ENCODE peak calls at places on chromosomes 12 and 14, in eight cellular contexts. One of them, this sample, is unnamed.

GRCh38 chr12:87848248-87848868 is 180.8 kb downstream of the C12orf50 start:
- DNase-seq in upper lobe of right lung: no peak
- DNase-seq in WERI-Rb-1: peak; percentile 11
- DNase-seq in tibial artery: no peak
- DNase-seq in CD4-positive, CD25-positive, alpha-beta regulatory T cell: no peak
- DNase-seq in uterus: no peak
- DNase-seq in esophagus squamous epithelium: no peak
- DNase-seq in GM06990: no peak
- DNase-seq in this sample: peak; percentile 6

GRCh38 chr14:78088941-78089340 is 81.2 kb upstream of the NRXN3 start:
- DNase-seq in upper lobe of right lung: no peak
- DNase-seq in WERI-Rb-1: peak; percentile 30
- DNase-seq in tibial artery: no peak
- DNase-seq in CD4-positive, CD25-positive, alpha-beta regulatory T cell: no peak
- DNase-seq in uterus: no peak
- DNase-seq in esophagus squamous epithelium: no peak
- DNase-seq in GM06990: no peak
- DNase-seq in this sample: no peak

GRCh38 chr14:37197421-37198272 is at the start of gene MIPOL1:
- DNase-seq in upper lobe of right lung: peak; percentile 93
- DNase-seq in WERI-Rb-1: peak; percentile 66
- DNase-seq in tibial artery: peak; percentile 92
- DNase-seq in CD4-positive, CD25-positive, alpha-beta regulatory T cell: no peak
- DNase-seq in uterus: peak; percentile 83
- DNase-seq in esophagus squamous epithelium: no peak
- DNase-seq in GM06990: no peak
- DNase-seq in this sample: peak; percentile 89

GRCh38 chr12:100567945-100568344 is 5.5 kb upstream of the GAS2L3 start:
- DNase-seq in upper lobe of right lung: no peak
- DNase-seq in WERI-Rb-1: no peak
- DNase-seq in tibial artery: no peak
- DNase-seq in CD4-positive, CD25-positive, alpha-beta regulatory T cell: no peak
- DNase-seq in uterus: no peak
- DNase-seq in esophagus squamous epithelium: no peak
- DNase-seq in GM06990: no peak
- DNase-seq in this sample: no peak

GRCh38 chr12:67981236-67982164 is 7.7 kb upstream of the IFNG-AS1 start:
- DNase-seq in upper lobe of right lung: no peak
- DNase-seq in WERI-Rb-1: no peak
- DNase-seq in tibial artery: no peak
- DNase-seq in CD4-positive, CD25-positive, alpha-beta regulatory T cell: no peak
- DNase-seq in uterus: no peak
- DNase-seq in esophagus squamous epithelium: no peak
- DNase-seq in GM06990: no peak
- DNase-seq in this sample: no peak

GRCh38 chr12:49883065-49883464 is 20.6 kb downstream of the FAIM2 start:
- DNase-seq in upper lobe of right lung: no peak
- DNase-seq in WERI-Rb-1: peak; percentile 27
- DNase-seq in tibial artery: no peak
- DNase-seq in CD4-positive, CD25-positive, alpha-beta regulatory T cell: no peak
- DNase-seq in uterus: no peak
- DNase-seq in esophagus squamous epithelium: no peak
- DNase-seq in GM06990: no peak
- DNase-seq in this sample: peak; percentile 75

GRCh38 chr14:104063998-104064397 is 21.5 kb upstream of the ASPG start:
- DNase-seq in upper lobe of right lung: no peak
- DNase-seq in WERI-Rb-1: no peak
- DNase-seq in tibial artery: no peak
- DNase-seq in CD4-positive, CD25-positive, alpha-beta regulatory T cell: no peak
- DNase-seq in uterus: no peak
- DNase-seq in esophagus squamous epithelium: no peak
- DNase-seq in GM06990: no peak
- DNase-seq in this sample: no peak

GRCh38 chr12:122870867-122871664 is 24.9 kb downstream of the VPS37B start:
- DNase-seq in upper lobe of right lung: peak; percentile 65
- DNase-seq in WERI-Rb-1: no peak
- DNase-seq in tibial artery: peak; percentile 69
- DNase-seq in CD4-positive, CD25-positive, alpha-beta regulatory T cell: no peak
- DNase-seq in uterus: no peak
- DNase-seq in esophagus squamous epithelium: no peak
- DNase-seq in GM06990: no peak
- DNase-seq in this sample: no peak

GRCh38 chr14:101500681-101501080 is 60.6 kb upstream of the DIO3 start:
- DNase-seq in upper lobe of right lung: peak; percentile 30
- DNase-seq in WERI-Rb-1: no peak
- DNase-seq in tibial artery: peak; percentile 16
- DNase-seq in CD4-positive, CD25-positive, alpha-beta regulatory T cell: no peak
- DNase-seq in uterus: no peak
- DNase-seq in esophagus squamous epithelium: no peak
- DNase-seq in GM06990: no peak
- DNase-seq in this sample: peak; percentile 27

GRCh38 chr14:64758711-64759554 is 54.7 kb downstream of the PLEKHG3 start:
- DNase-seq in upper lobe of right lung: no peak
- DNase-seq in WERI-Rb-1: no peak
- DNase-seq in tibial artery: peak; percentile 72
- DNase-seq in CD4-positive, CD25-positive, alpha-beta regulatory T cell: no peak
- DNase-seq in uterus: peak; percentile 83
- DNase-seq in esophagus squamous epithelium: no peak
- DNase-seq in GM06990: no peak
- DNase-seq in this sample: no peak

GRCh38 chr14:32397871-32398640 is 69.0 kb downstream of the AKAP6 start:
- DNase-seq in upper lobe of right lung: no peak
- DNase-seq in WERI-Rb-1: no peak
- DNase-seq in tibial artery: no peak
- DNase-seq in CD4-positive, CD25-positive, alpha-beta regulatory T cell: no peak
- DNase-seq in uterus: peak; percentile 17
- DNase-seq in esophagus squamous epithelium: no peak
- DNase-seq in GM06990: no peak
- DNase-seq in this sample: no peak

GRCh38 chr14:96287856-96288255 is 31.8 kb downstream of the BDKRB1 start:
- DNase-seq in upper lobe of right lung: no peak
- DNase-seq in WERI-Rb-1: no peak
- DNase-seq in tibial artery: no peak
- DNase-seq in CD4-positive, CD25-positive, alpha-beta regulatory T cell: no peak
- DNase-seq in uterus: no peak
- DNase-seq in esophagus squamous epithelium: no peak
- DNase-seq in GM06990: no peak
- DNase-seq in this sample: no peak

GRCh38 chr14:59215353-59215752 is 26.9 kb downstream of the DAAM1 start:
- DNase-seq in upper lobe of right lung: peak; percentile 88
- DNase-seq in WERI-Rb-1: no peak
- DNase-seq in tibial artery: peak; percentile 92
- DNase-seq in CD4-positive, CD25-positive, alpha-beta regulatory T cell: no peak
- DNase-seq in uterus: peak; percentile 60
- DNase-seq in esophagus squamous epithelium: no peak
- DNase-seq in GM06990: no peak
- DNase-seq in this sample: no peak

GRCh38 chr14:69464829-69465228 is 19.7 kb upstream of the PLEKHD1 start:
- DNase-seq in upper lobe of right lung: no peak
- DNase-seq in WERI-Rb-1: no peak
- DNase-seq in tibial artery: no peak
- DNase-seq in CD4-positive, CD25-positive, alpha-beta regulatory T cell: no peak
- DNase-seq in uterus: no peak
- DNase-seq in esophagus squamous epithelium: no peak
- DNase-seq in GM06990: no peak
- DNase-seq in this sample: no peak

GRCh38 chr12:25960176-25960575 is 1.7 kb downstream of the RASSF8 start:
- DNase-seq in upper lobe of right lung: no peak
- DNase-seq in WERI-Rb-1: peak; percentile 20
- DNase-seq in tibial artery: no peak
- DNase-seq in CD4-positive, CD25-positive, alpha-beta regulatory T cell: no peak
- DNase-seq in uterus: no peak
- DNase-seq in esophagus squamous epithelium: no peak
- DNase-seq in GM06990: no peak
- DNase-seq in this sample: peak; percentile 43

GRCh38 chr12:106145539-106146447 is 7.0 kb upstream of the NUAK1 start:
- DNase-seq in upper lobe of right lung: no peak
- DNase-seq in WERI-Rb-1: no peak
- DNase-seq in tibial artery: no peak
- DNase-seq in CD4-positive, CD25-positive, alpha-beta regulatory T cell: no peak
- DNase-seq in uterus: no peak
- DNase-seq in esophagus squamous epithelium: no peak
- DNase-seq in GM06990: no peak
- DNase-seq in this sample: no peak

GRCh38 chr14:41817626-41818025 is 210.9 kb downstream of the LRFN5 start:
- DNase-seq in upper lobe of right lung: no peak
- DNase-seq in WERI-Rb-1: no peak
- DNase-seq in tibial artery: no peak
- DNase-seq in CD4-positive, CD25-positive, alpha-beta regulatory T cell: no peak
- DNase-seq in uterus: no peak
- DNase-seq in esophagus squamous epithelium: no peak
- DNase-seq in GM06990: no peak
- DNase-seq in this sample: no peak

GRCh38 chr14:65069874-65070709 is 32.2 kb downstream of the MAX start:
- DNase-seq in upper lobe of right lung: peak; percentile 71
- DNase-seq in WERI-Rb-1: no peak
- DNase-seq in tibial artery: no peak
- DNase-seq in CD4-positive, CD25-positive, alpha-beta regulatory T cell: no peak
- DNase-seq in uterus: no peak
- DNase-seq in esophagus squamous epithelium: no peak
- DNase-seq in GM06990: no peak
- DNase-seq in this sample: no peak

GRCh38 chr12:59973515-59973914 is 377.7 kb downstream of the SLC16A7 start:
- DNase-seq in upper lobe of right lung: no peak
- DNase-seq in WERI-Rb-1: no peak
- DNase-seq in tibial artery: no peak
- DNase-seq in CD4-positive, CD25-positive, alpha-beta regulatory T cell: no peak
- DNase-seq in uterus: no peak
- DNase-seq in esophagus squamous epithelium: no peak
- DNase-seq in GM06990: no peak
- DNase-seq in this sample: no peak

GRCh38 chr14:105094193-105094907 is 29.1 kb upstream of the GPR132 start:
- DNase-seq in upper lobe of right lung: peak; percentile 67
- DNase-seq in WERI-Rb-1: no peak
- DNase-seq in tibial artery: peak; percentile 70
- DNase-seq in CD4-positive, CD25-positive, alpha-beta regulatory T cell: no peak
- DNase-seq in uterus: peak; percentile 33
- DNase-seq in esophagus squamous epithelium: no peak
- DNase-seq in GM06990: no peak
- DNase-seq in this sample: no peak
- H3K4me3 ChIP-seq in upper lobe of right lung: peak overlapping the region; percentile 72
- H3K4me3 ChIP-seq in WERI-Rb-1: peak overlapping the region; percentile 80
- H3K4me3 ChIP-seq in tibial artery: peak overlapping the region; percentile 77
- H3K4me3 ChIP-seq in CD4-positive, CD25-positive, alpha-beta regulatory T cell: no peak overlapping the region
- H3K4me3 ChIP-seq in uterus: peak overlapping the region; percentile 65
- H3K4me3 ChIP-seq in esophagus squamous epithelium: peak overlapping the region; percentile 82
- H3K4me3 ChIP-seq in GM06990: peak overlapping the region; percentile 72
- H3K4me3 ChIP-seq in this sample: peak overlapping the region; percentile 68

GRCh38 chr14:57865450-57866198 is at the start of gene SLC35F4:
- DNase-seq in upper lobe of right lung: peak; percentile 64
- DNase-seq in WERI-Rb-1: peak; percentile 34
- DNase-seq in tibial artery: peak; percentile 64
- DNase-seq in CD4-positive, CD25-positive, alpha-beta regulatory T cell: no peak
- DNase-seq in uterus: no peak
- DNase-seq in esophagus squamous epithelium: no peak
- DNase-seq in GM06990: peak; percentile 3
- DNase-seq in this sample: peak; percentile 90
- H3K27me3 ChIP-seq in upper lobe of right lung: peaks cover 47% of the 10 kb centered on the region
- H3K27me3 ChIP-seq in WERI-Rb-1: peaks cover 21% of the 10 kb centered on the region
- H3K27me3 ChIP-seq in tibial artery: peaks cover 6% of the 10 kb centered on the region
- H3K27me3 ChIP-seq in CD4-positive, CD25-positive, alpha-beta regulatory T cell: peaks cover 4% of the 10 kb centered on the region
- H3K27me3 ChIP-seq in uterus: no peaks in the 10 kb centered on the region
- H3K27me3 ChIP-seq in esophagus squamous epithelium: peaks cover 10% of the 10 kb centered on the region
- H3K27me3 ChIP-seq in GM06990: no peaks in the 10 kb centered on the region
- H3K27me3 ChIP-seq in this sample: peaks cover 35% of the 10 kb centered on the region

GRCh38 chr12:110669193-110669502 is 19.8 kb downstream of the HVCN1 start:
- DNase-seq in upper lobe of right lung: no peak
- DNase-seq in WERI-Rb-1: no peak
- DNase-seq in tibial artery: no peak
- DNase-seq in CD4-positive, CD25-positive, alpha-beta regulatory T cell: no peak
- DNase-seq in uterus: no peak
- DNase-seq in esophagus squamous epithelium: no peak
- DNase-seq in GM06990: peak; percentile 74
- DNase-seq in this sample: no peak

GRCh38 chr12:110666892-110667291 is 22.0 kb downstream of the HVCN1 start:
- DNase-seq in upper lobe of right lung: no peak
- DNase-seq in WERI-Rb-1: no peak
- DNase-seq in tibial artery: no peak
- DNase-seq in CD4-positive, CD25-positive, alpha-beta regulatory T cell: no peak
- DNase-seq in uterus: no peak
- DNase-seq in esophagus squamous epithelium: no peak
- DNase-seq in GM06990: no peak
- DNase-seq in this sample: no peak

GRCh38 chr12:110667671-110668070 is 21.2 kb downstream of the HVCN1 start:
- DNase-seq in upper lobe of right lung: no peak
- DNase-seq in WERI-Rb-1: no peak
- DNase-seq in tibial artery: no peak
- DNase-seq in CD4-positive, CD25-positive, alpha-beta regulatory T cell: no peak
- DNase-seq in uterus: no peak
- DNase-seq in esophagus squamous epithelium: no peak
- DNase-seq in GM06990: no peak
- DNase-seq in this sample: no peak

GRCh38 chr12:110670161-110670701 is 18.7 kb downstream of the HVCN1 start:
- DNase-seq in upper lobe of right lung: no peak
- DNase-seq in WERI-Rb-1: no peak
- DNase-seq in tibial artery: no peak
- DNase-seq in CD4-positive, CD25-positive, alpha-beta regulatory T cell: no peak
- DNase-seq in uterus: no peak
- DNase-seq in esophagus squamous epithelium: no peak
- DNase-seq in GM06990: peak; percentile 84
- DNase-seq in this sample: no peak

GRCh38 chr12:110668480-110669192 is 20.3 kb downstream of the HVCN1 start:
- DNase-seq in upper lobe of right lung: no peak
- DNase-seq in WERI-Rb-1: no peak
- DNase-seq in tibial artery: no peak
- DNase-seq in CD4-positive, CD25-positive, alpha-beta regulatory T cell: no peak
- DNase-seq in uterus: no peak
- DNase-seq in esophagus squamous epithelium: no peak
- DNase-seq in GM06990: peak; percentile 46
- DNase-seq in this sample: no peak
- H3K4me3 ChIP-seq in upper lobe of right lung: no peak overlapping the region
- H3K4me3 ChIP-seq in WERI-Rb-1: no peak overlapping the region
- H3K4me3 ChIP-seq in tibial artery: no peak overlapping the region
- H3K4me3 ChIP-seq in CD4-positive, CD25-positive, alpha-beta regulatory T cell: no peak overlapping the region
- H3K4me3 ChIP-seq in uterus: no peak overlapping the region
- H3K4me3 ChIP-seq in esophagus squamous epithelium: no peak overlapping the region
- H3K4me3 ChIP-seq in GM06990: peak overlapping the region; percentile 70
- H3K4me3 ChIP-seq in this sample: no peak overlapping the region

GRCh38 chr14:76922599-76922998 is 96.4 kb downstream of the LRRC74A start:
- DNase-seq in upper lobe of right lung: no peak
- DNase-seq in WERI-Rb-1: no peak
- DNase-seq in tibial artery: no peak
- DNase-seq in CD4-positive, CD25-positive, alpha-beta regulatory T cell: no peak
- DNase-seq in uterus: no peak
- DNase-seq in esophagus squamous epithelium: no peak
- DNase-seq in GM06990: no peak
- DNase-seq in this sample: no peak

GRCh38 chr14:76926521-76927251 is 100.5 kb downstream of the LRRC74A start:
- DNase-seq in upper lobe of right lung: no peak
- DNase-seq in WERI-Rb-1: no peak
- DNase-seq in tibial artery: peak; percentile 77
- DNase-seq in CD4-positive, CD25-positive, alpha-beta regulatory T cell: peak; percentile 67
- DNase-seq in uterus: peak; percentile 76
- DNase-seq in esophagus squamous epithelium: no peak
- DNase-seq in GM06990: no peak
- DNase-seq in this sample: peak; percentile 85

GRCh38 chr14:76924363-76925151 is 98.3 kb downstream of the LRRC74A start:
- DNase-seq in upper lobe of right lung: no peak
- DNase-seq in WERI-Rb-1: no peak
- DNase-seq in tibial artery: no peak
- DNase-seq in CD4-positive, CD25-positive, alpha-beta regulatory T cell: peak; percentile 43
- DNase-seq in uterus: no peak
- DNase-seq in esophagus squamous epithelium: no peak
- DNase-seq in GM06990: no peak
- DNase-seq in this sample: peak; percentile 97

GRCh38 chr14:76922092-76922491 is 95.9 kb downstream of the LRRC74A start:
- DNase-seq in upper lobe of right lung: no peak
- DNase-seq in WERI-Rb-1: no peak
- DNase-seq in tibial artery: no peak
- DNase-seq in CD4-positive, CD25-positive, alpha-beta regulatory T cell: no peak
- DNase-seq in uterus: no peak
- DNase-seq in esophagus squamous epithelium: no peak
- DNase-seq in GM06990: no peak
- DNase-seq in this sample: no peak

GRCh38 chr14:76923422-76924362 is 97.5 kb downstream of the LRRC74A start:
- DNase-seq in upper lobe of right lung: no peak
- DNase-seq in WERI-Rb-1: no peak
- DNase-seq in tibial artery: no peak
- DNase-seq in CD4-positive, CD25-positive, alpha-beta regulatory T cell: no peak
- DNase-seq in uterus: no peak
- DNase-seq in esophagus squamous epithelium: no peak
- DNase-seq in GM06990: no peak
- DNase-seq in this sample: peak; percentile 68
- H3K27me3 ChIP-seq in upper lobe of right lung: no peaks in the 10 kb centered on the region
- H3K27me3 ChIP-seq in WERI-Rb-1: no peaks in the 10 kb centered on the region
- H3K27me3 ChIP-seq in tibial artery: no peaks in the 10 kb centered on the region
- H3K27me3 ChIP-seq in CD4-positive, CD25-positive, alpha-beta regulatory T cell: no peaks in the 10 kb centered on the region
- H3K27me3 ChIP-seq in uterus: no peaks in the 10 kb centered on the region
- H3K27me3 ChIP-seq in esophagus squamous epithelium: no peaks in the 10 kb centered on the region
- H3K27me3 ChIP-seq in GM06990: no peaks in the 10 kb centered on the region
- H3K27me3 ChIP-seq in this sample: no peaks in the 10 kb centered on the region